ENCODE peak calls at places on chromosomes 11 and 22, in five cellular contexts. One of them, this sample, is unnamed.

GRCh38 chr11:111538407-111539114 is 2.0 kb upstream of the LAYN start:
- DNase-seq in K562: no peak
- DNase-seq in GM12878: no peak
- DNase-seq in SK-N-SH: no peak
- DNase-seq in HepG2: peak
- DNase-seq in this sample: no peak

GRCh38 chr22:46023558-46023981 is 46.6 kb upstream of the WNT7B start:
- DNase-seq in K562: no peak
- DNase-seq in GM12878: no peak
- DNase-seq in SK-N-SH: no peak
- DNase-seq in HepG2: no peak
- DNase-seq in this sample: no peak

GRCh38 chr11:122672892-122673291 is 17.4 kb downstream of the UBASH3B start:
- DNase-seq in K562: no peak
- DNase-seq in GM12878: no peak
- DNase-seq in SK-N-SH: no peak
- DNase-seq in HepG2: no peak
- DNase-seq in this sample: no peak

GRCh38 chr22:18032455-18033101 is 8.2 kb upstream of the MICAL3 start:
- DNase-seq in K562: no peak
- DNase-seq in GM12878: no peak
- DNase-seq in SK-N-SH: no peak
- DNase-seq in HepG2: no peak
- DNase-seq in this sample: no peak

GRCh38 chr11:105144887-105145286 is 5.3 kb upstream of the CARD18 start:
- DNase-seq in K562: no peak
- DNase-seq in GM12878: no peak
- DNase-seq in SK-N-SH: no peak
- DNase-seq in HepG2: peak
- DNase-seq in this sample: no peak

GRCh38 chr11:3745161-3745560 is 52.2 kb downstream of the NUP98 start:
- DNase-seq in K562: no peak
- DNase-seq in GM12878: no peak
- DNase-seq in SK-N-SH: no peak
- DNase-seq in HepG2: no peak
- DNase-seq in this sample: no peak

GRCh38 chr11:45285931-45286632 is at the start of gene SYT13:
- DNase-seq in K562: no peak
- DNase-seq in GM12878: no peak
- DNase-seq in SK-N-SH: peak
- DNase-seq in HepG2: no peak
- DNase-seq in this sample: no peak

GRCh38 chr11:125299061-125299616 is 134.6 kb downstream of the PKNOX2 start:
- DNase-seq in K562: no peak
- DNase-seq in GM12878: no peak
- DNase-seq in SK-N-SH: no peak
- DNase-seq in HepG2: no peak
- DNase-seq in this sample: no peak

GRCh38 chr11:12989428-12990242 is 19.5 kb upstream of the RASSF10 start:
- DNase-seq in K562: peak
- DNase-seq in GM12878: no peak
- DNase-seq in SK-N-SH: no peak
- DNase-seq in HepG2: no peak
- DNase-seq in this sample: no peak

GRCh38 chr11:12066056-12066798 is 44.2 kb upstream of the MICAL2 start:
- DNase-seq in K562: peak
- DNase-seq in GM12878: no peak
- DNase-seq in SK-N-SH: no peak
- DNase-seq in HepG2: peak
- DNase-seq in this sample: no peak

GRCh38 chr22:20025401-20026203 is 4.7 kb downstream of the TANGO2 start:
- DNase-seq in K562: peak
- DNase-seq in GM12878: no peak
- DNase-seq in SK-N-SH: no peak
- DNase-seq in HepG2: no peak
- DNase-seq in this sample: no peak

GRCh38 chr11:62132188-62132587 is 8.4 kb downstream of the INCENP start:
- DNase-seq in K562: no peak
- DNase-seq in GM12878: no peak
- DNase-seq in SK-N-SH: peak
- DNase-seq in HepG2: no peak
- DNase-seq in this sample: no peak

GRCh38 chr11:2793781-2794418 is 91.7 kb downstream of the CDKN1C start:
- DNase-seq in K562: no peak
- DNase-seq in GM12878: no peak
- DNase-seq in SK-N-SH: no peak
- DNase-seq in HepG2: no peak
- DNase-seq in this sample: no peak

GRCh38 chr11:33476945-33477584 is 219.9 kb downstream of the HIPK3 start:
- DNase-seq in K562: no peak
- DNase-seq in GM12878: no peak
- DNase-seq in SK-N-SH: no peak
- DNase-seq in HepG2: no peak
- DNase-seq in this sample: no peak

GRCh38 chr22:50469377-50470305 is 5.2 kb downstream of the SBF1 start:
- DNase-seq in K562: peak
- DNase-seq in GM12878: peak
- DNase-seq in SK-N-SH: no peak
- DNase-seq in HepG2: no peak
- DNase-seq in this sample: peak

GRCh38 chr11:118144301-118144701 is 8.3 kb downstream of the SCN4B start:
- DNase-seq in K562: no peak
- DNase-seq in GM12878: no peak
- DNase-seq in SK-N-SH: no peak
- DNase-seq in HepG2: no peak
- DNase-seq in this sample: no peak

GRCh38 chr22:46525681-46526483 is 11.5 kb downstream of the CELSR1 start:
- DNase-seq in K562: no peak
- DNase-seq in GM12878: no peak
- DNase-seq in SK-N-SH: no peak
- DNase-seq in HepG2: no peak
- DNase-seq in this sample: no peak

GRCh38 chr11:64100782-64101358 is 65.0 kb downstream of the MACROD1 start:
- DNase-seq in K562: no peak
- DNase-seq in GM12878: no peak
- DNase-seq in SK-N-SH: no peak
- DNase-seq in HepG2: no peak
- DNase-seq in this sample: no peak

GRCh38 chr22:27755521-27756211 is 45.9 kb downstream of the MN1 start:
- DNase-seq in K562: no peak
- DNase-seq in GM12878: no peak
- DNase-seq in SK-N-SH: no peak
- DNase-seq in HepG2: no peak
- DNase-seq in this sample: no peak

GRCh38 chr22:20396639-20397038 is 2.7 kb downstream of the ZNF74 start:
- DNase-seq in K562: peak
- DNase-seq in GM12878: peak
- DNase-seq in SK-N-SH: no peak
- DNase-seq in HepG2: no peak
- DNase-seq in this sample: no peak

GRCh38 chr11:120579601-120580000 is 68.1 kb downstream of the GRIK4 start:
- DNase-seq in K562: no peak
- DNase-seq in GM12878: no peak
- DNase-seq in SK-N-SH: no peak
- DNase-seq in HepG2: no peak
- DNase-seq in this sample: no peak
- TF ChIP-seq REST in K562: no peak
- TF ChIP-seq REST in GM12878: no peak
- TF ChIP-seq REST in SK-N-SH: no peak
- TF ChIP-seq REST in HepG2: no peak
- TF ChIP-seq REST in this sample: no peak

GRCh38 chr22:36348760-36349159 is 39.0 kb downstream of the MYH9 start:
- DNase-seq in K562: no peak
- DNase-seq in GM12878: no peak
- DNase-seq in SK-N-SH: no peak
- DNase-seq in HepG2: no peak
- DNase-seq in this sample: no peak

GRCh38 chr22:36349726-36350125 is 38.0 kb downstream of the MYH9 start:
- DNase-seq in K562: no peak
- DNase-seq in GM12878: no peak
- DNase-seq in SK-N-SH: no peak
- DNase-seq in HepG2: no peak
- DNase-seq in this sample: no peak

GRCh38 chr22:36352775-36353507 is 34.8 kb downstream of the MYH9 start:
- DNase-seq in K562: no peak
- DNase-seq in GM12878: no peak
- DNase-seq in SK-N-SH: no peak
- DNase-seq in HepG2: peak
- DNase-seq in this sample: no peak

GRCh38 chr22:36351921-36352774 is 35.6 kb downstream of the MYH9 start:
- DNase-seq in K562: no peak
- DNase-seq in GM12878: no peak
- DNase-seq in SK-N-SH: no peak
- DNase-seq in HepG2: peak
- DNase-seq in this sample: no peak

GRCh38 chr22:36350751-36351594 is 36.8 kb downstream of the MYH9 start:
- DNase-seq in K562: no peak
- DNase-seq in GM12878: no peak
- DNase-seq in SK-N-SH: no peak
- DNase-seq in HepG2: peak
- DNase-seq in this sample: no peak
- TF ChIP-seq GABPA in K562: no peak
- TF ChIP-seq GABPA in GM12878: no peak
- TF ChIP-seq GABPA in SK-N-SH: no peak
- TF ChIP-seq GABPA in HepG2: no peak
- TF ChIP-seq GABPA in this sample: no peak

DNA sequence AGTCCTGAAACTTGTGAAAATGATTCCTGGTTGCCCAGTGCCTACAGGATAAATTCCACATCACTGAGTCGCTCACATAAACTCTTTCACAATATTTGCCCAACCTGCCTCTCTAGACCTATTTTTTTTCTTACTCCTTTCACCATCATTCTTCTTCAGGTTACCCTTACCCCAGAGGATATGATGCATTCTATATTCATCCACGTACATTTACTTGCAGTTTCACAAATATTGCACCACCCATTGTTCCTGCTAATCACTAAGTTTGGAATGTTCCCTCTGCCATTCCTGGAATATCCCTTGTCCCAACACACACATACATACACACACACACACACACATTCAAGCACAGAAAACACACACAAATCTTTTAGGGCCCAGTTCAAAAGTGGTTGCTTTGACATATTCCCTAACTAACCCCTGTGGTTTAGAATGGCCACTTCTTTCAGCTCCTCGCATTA is 379.5 kb downstream of the ETS1 start:
- DNase-seq in K562: no peak
- DNase-seq in GM12878: no peak
- DNase-seq in SK-N-SH: no peak
- DNase-seq in HepG2: no peak
- DNase-seq in this sample: no peak
- H3K27ac ChIP-seq in K562: no peak
- H3K27ac ChIP-seq in GM12878: no peak
- H3K27ac ChIP-seq in SK-N-SH: peak
- H3K27ac ChIP-seq in HepG2: no peak
- H3K27ac ChIP-seq in this sample: no peak

GRCh38 chr22:44396727-44397722 is 84.3 kb upstream of the SHISAL1 start:
- DNase-seq in K562: no peak
- DNase-seq in GM12878: no peak
- DNase-seq in SK-N-SH: peak
- DNase-seq in HepG2: no peak
- DNase-seq in this sample: no peak
- TF ChIP-seq REST in K562: no peak
- TF ChIP-seq REST in GM12878: no peak
- TF ChIP-seq REST in SK-N-SH: no peak
- TF ChIP-seq REST in HepG2: no peak
- TF ChIP-seq REST in this sample: no peak